ENCODE peak calls at places on chromosomes 5 and 9, in seven cellular contexts. Z, O, D, V, G, Y and B are unnamed samples.

GRCh38 chr5:11227064-11227463 is 466.0 kb upstream of the DAP start:
- DNase-seq in Z (no peak), D (no peak), G (no peak), V (no peak), Y (no peak), O (no peak), B (no peak)

GRCh38 chr5:130720355-130720754 is 444.7 kb downstream of the HINT1 start:
- DNase-seq in V (no peak), Y (no peak), D (peak; percentile 72), O (peak; percentile 48), G (no peak), Z (no peak), B (no peak)

GRCh38 chr5:5419291-5420210 is 2.9 kb upstream of the ICE1 start:
- DNase-seq in Z (no peak), D (peak; percentile 46), O (peak; percentile 80), G (no peak), Y (no peak), V (no peak), B (no peak)

GRCh38 chr9:106039151-106039935 is 345.0 kb downstream of the TMEM38B start:
- DNase-seq in G (no peak), Z (no peak), D (no peak), O (no peak), Y (no peak), V (no peak), B (no peak)

GRCh38 chr9:21174671-21175070 is 8.2 kb upstream of the IFNA21 start:
- DNase-seq in D (no peak), Z (no peak), G (no peak), V (no peak), O (no peak), Y (no peak), B (no peak)

GRCh38 chr5:73482383-73483193 is 15.7 kb upstream of the BTF3 start:
- DNase-seq in V (no peak), O (peak; percentile 3), Y (no peak), Z (no peak), D (no peak), G (no peak), B (no peak)

GRCh38 chr5:174300118-174300940 is 254.8 kb downstream of the NSG2 start:
- DNase-seq in D (no peak), G (no peak), V (no peak), O (no peak), Y (no peak), Z (no peak), B (no peak)

GRCh38 chr5:9233712-9234111 is 312.2 kb downstream of the SEMA5A start:
- DNase-seq in O (peak; percentile 4), V (no peak), Y (no peak), G (no peak), D (no peak), Z (no peak), B (no peak)

GRCh38 chr5:115209279-115209678 is 39.6 kb upstream of the TRIM36 start:
- DNase-seq in V (peak; percentile 40), O (peak; percentile 82), Z (peak; percentile 34), D (no peak), G (peak; percentile 72), Y (peak; percentile 87), B (peak; percentile 10)

GRCh38 chr5:68252678-68253520 is 37.3 kb downstream of the PIK3R1 start:
- DNase-seq in V (peak; percentile 32), G (peak; percentile 57), D (peak; percentile 79), Y (peak; percentile 31), Z (peak; percentile 38), O (peak; percentile 76), B (peak; percentile 50)

GRCh38 chr9:83964973-83965349 is 15.1 kb downstream of the HNRNPK start:
- DNase-seq in Z (no peak), V (no peak), G (no peak), O (peak; percentile 25), Y (no peak), D (no peak), B (no peak)

GRCh38 chr5:93585753-93586385 is 2.8 kb downstream of the NR2F1 start:
- DNase-seq in Z (no peak), O (no peak), D (no peak), Y (no peak), V (no peak), G (no peak), B (no peak)

GRCh38 chr5:2096827-2097226 is 214.1 kb upstream of the IRX4 start:
- DNase-seq in D (no peak), V (no peak), O (no peak), Z (no peak), Y (no peak), G (no peak), B (no peak)

GRCh38 chr5:25006734-25007133 is 362.0 kb upstream of the CDH10 start:
- DNase-seq in D (peak; percentile 52), O (peak; percentile 0), V (no peak), G (no peak), Z (no peak), Y (no peak), B (no peak)

GRCh38 chr5:59517926-59518585 is 375.5 kb downstream of the PDE4D start:
- DNase-seq in D (no peak), Y (no peak), Z (no peak), V (no peak), G (no peak), O (peak; percentile 57), B (no peak)

GRCh38 chr5:2747372-2748179 is 3.9 kb downstream of the IRX2 start:
- DNase-seq in D (no peak), G (no peak), V (no peak), Y (no peak), O (no peak), Z (no peak), B (no peak)

GRCh38 chr9:69556707-69557106 is 115.5 kb downstream of the APBA1 start:
- DNase-seq in D (no peak), Y (no peak), Z (no peak), V (no peak), O (no peak), G (no peak), B (no peak)

GRCh38 chr5:153903321-153903720 is 135.4 kb downstream of the FAM114A2 start:
- DNase-seq in G (no peak), V (no peak), D (no peak), Z (no peak), Y (no peak), O (no peak), B (no peak)

GRCh38 chr5:110086658-110087388 is 397.1 kb downstream of the MAN2A1 start:
- DNase-seq in D (no peak), V (peak; percentile 51), O (peak; percentile 90), G (peak; percentile 37), Y (no peak), Z (peak; percentile 32), B (peak; percentile 42)

GRCh38 chr9:757246-757881 is 84.1 kb upstream of the DMRT1 start:
- DNase-seq in O (peak; percentile 75), Z (no peak), D (peak; percentile 64), G (no peak), Y (no peak), V (no peak), B (peak; percentile 41)

GRCh38 chr9:97889941-97890557 is 32.3 kb downstream of the TRMO start:
- DNase-seq in Z (peak; percentile 77), D (peak; percentile 25), G (peak; percentile 81), V (peak; percentile 55), Y (no peak), O (peak; percentile 19), B (no peak)

GRCh38 chr5:167871091-167871490 is 420.4 kb upstream of the WWC1 start:
- DNase-seq in D (no peak), V (no peak), G (no peak), Y (no peak), Z (no peak), O (no peak), B (no peak)

GRCh38 chr9:89647366-89648128 is 42.7 kb downstream of the GADD45G start:
- DNase-seq in V (no peak), G (no peak), O (no peak), Y (no peak), D (no peak), Z (no peak), B (no peak)

GRCh38 chr9:10855847-10856246 is 243.0 kb upstream of the PTPRD start:
- DNase-seq in V (no peak), Z (no peak), O (no peak), D (peak; percentile 58), Y (no peak), G (no peak), B (no peak)

GRCh38 chr9:124863371-124863831 is 1.5 kb downstream of the ARPC5L start:
- DNase-seq in Z (no peak), G (no peak), Y (no peak), V (no peak), O (no peak), D (no peak), B (no peak)

GRCh38 chr5:62371409-62371808 is 32.3 kb downstream of the DIMT1 start:
- DNase-seq in D (no peak), V (no peak), Y (no peak), O (no peak), G (no peak), Z (no peak), B (no peak)

GRCh38 chr5:78287833-78288232 is 6.7 kb downstream of the AP3B1 start:
- DNase-seq in O (peak; percentile 61), G (no peak), Z (no peak), V (no peak), Y (no peak), D (peak; percentile 9), B (no peak)

GRCh38 chr5:113806250-113806649 is 292.8 kb downstream of the YTHDC2 start:
- DNase-seq in Z (no peak), O (peak; percentile 5), G (no peak), Y (no peak), V (no peak), D (peak; percentile 17), B (no peak)

GRCh38 chr9:89391585-89391984 is 73.3 kb downstream of the SECISBP2 start:
- DNase-seq in Y (no peak), Z (no peak), O (peak; percentile 76), V (no peak), G (no peak), D (no peak), B (no peak)

GRCh38 chr5:39256472-39256871 is 37.1 kb upstream of the FYB1 start:
- DNase-seq in Z (no peak), G (no peak), O (peak; percentile 72), V (no peak), Y (no peak), D (no peak), B (no peak)

GRCh38 chr5:163496286-163496685 is 9.1 kb upstream of the MAT2B start:
- DNase-seq in Y (no peak), V (no peak), G (no peak), D (no peak), O (no peak), Z (no peak), B (no peak)

GRCh38 chr9:82031538-82032280 is 43.1 kb downstream of the SPATA31D1 start:
- DNase-seq in O (peak; percentile 51), Z (no peak), Y (no peak), G (no peak), D (no peak), V (no peak), B (peak; percentile 26)